ENCODE peak calls at places on chromosome 1, in nine cellular contexts. One of them, this sample, is unnamed. For H3K27me3, the result is how much of the 10 kb centered on the place peaks cover.

GRCh38 chr1:12191242-12192032 is 24.6 kb downstream of the TNFRSF1B start:
- DNase-seq in pancreas: no peak
- DNase-seq in ovary: no peak
- DNase-seq in fibroblast of lung: no peak
- DNase-seq in GM06990: no peak
- DNase-seq in HCT116: no peak
- DNase-seq in GM23338: peak
- DNase-seq in stomach: no peak
- DNase-seq in dorsolateral prefrontal cortex: no peak
- DNase-seq in this sample: no peak

GRCh38 chr1:145878724-145879123 is 6.9 kb downstream of the ANKRD35 start:
- DNase-seq in pancreas: no peak
- DNase-seq in ovary: no peak
- DNase-seq in fibroblast of lung: no peak
- DNase-seq in GM06990: no peak
- DNase-seq in HCT116: no peak
- DNase-seq in GM23338: no peak
- DNase-seq in stomach: no peak
- DNase-seq in dorsolateral prefrontal cortex: no peak
- DNase-seq in this sample: no peak

GRCh38 chr1:178464566-178464965 is 32.2 kb downstream of the CLEC20A start:
- DNase-seq in pancreas: no peak
- DNase-seq in ovary: no peak
- DNase-seq in fibroblast of lung: no peak
- DNase-seq in GM06990: no peak
- DNase-seq in HCT116: no peak
- DNase-seq in GM23338: no peak
- DNase-seq in stomach: no peak
- DNase-seq in dorsolateral prefrontal cortex: no peak
- DNase-seq in this sample: no peak

GRCh38 chr1:208437416-208437815 is 193.2 kb upstream of the PLXNA2 start:
- DNase-seq in pancreas: no peak
- DNase-seq in ovary: no peak
- DNase-seq in fibroblast of lung: peak
- DNase-seq in GM06990: no peak
- DNase-seq in HCT116: no peak
- DNase-seq in GM23338: no peak
- DNase-seq in stomach: no peak
- DNase-seq in dorsolateral prefrontal cortex: no peak
- DNase-seq in this sample: no peak

GRCh38 chr1:204711947-204712701 is 26.6 kb upstream of the LRRN2 start:
- DNase-seq in pancreas: no peak
- DNase-seq in ovary: no peak
- DNase-seq in fibroblast of lung: no peak
- DNase-seq in GM06990: no peak
- DNase-seq in HCT116: no peak
- DNase-seq in GM23338: no peak
- DNase-seq in stomach: no peak
- DNase-seq in dorsolateral prefrontal cortex: peak
- DNase-seq in this sample: peak

GRCh38 chr1:192905049-192905448 is 96.2 kb downstream of the RGS2 start:
- DNase-seq in pancreas: no peak
- DNase-seq in ovary: no peak
- DNase-seq in fibroblast of lung: peak
- DNase-seq in GM06990: no peak
- DNase-seq in HCT116: no peak
- DNase-seq in GM23338: no peak
- DNase-seq in stomach: no peak
- DNase-seq in dorsolateral prefrontal cortex: no peak
- DNase-seq in this sample: no peak

GRCh38 chr1:9426291-9426711 is 113.0 kb upstream of the SLC25A33 start:
- DNase-seq in pancreas: no peak
- DNase-seq in ovary: no peak
- DNase-seq in fibroblast of lung: peak
- DNase-seq in GM06990: peak
- DNase-seq in HCT116: no peak
- DNase-seq in GM23338: no peak
- DNase-seq in stomach: peak
- DNase-seq in dorsolateral prefrontal cortex: no peak
- DNase-seq in this sample: no peak

GRCh38 chr1:64936958-64937357 is 29.4 kb downstream of the JAK1 start:
- DNase-seq in pancreas: peak
- DNase-seq in ovary: no peak
- DNase-seq in fibroblast of lung: no peak
- DNase-seq in GM06990: no peak
- DNase-seq in HCT116: no peak
- DNase-seq in GM23338: no peak
- DNase-seq in stomach: no peak
- DNase-seq in dorsolateral prefrontal cortex: no peak
- DNase-seq in this sample: no peak

DNA sequence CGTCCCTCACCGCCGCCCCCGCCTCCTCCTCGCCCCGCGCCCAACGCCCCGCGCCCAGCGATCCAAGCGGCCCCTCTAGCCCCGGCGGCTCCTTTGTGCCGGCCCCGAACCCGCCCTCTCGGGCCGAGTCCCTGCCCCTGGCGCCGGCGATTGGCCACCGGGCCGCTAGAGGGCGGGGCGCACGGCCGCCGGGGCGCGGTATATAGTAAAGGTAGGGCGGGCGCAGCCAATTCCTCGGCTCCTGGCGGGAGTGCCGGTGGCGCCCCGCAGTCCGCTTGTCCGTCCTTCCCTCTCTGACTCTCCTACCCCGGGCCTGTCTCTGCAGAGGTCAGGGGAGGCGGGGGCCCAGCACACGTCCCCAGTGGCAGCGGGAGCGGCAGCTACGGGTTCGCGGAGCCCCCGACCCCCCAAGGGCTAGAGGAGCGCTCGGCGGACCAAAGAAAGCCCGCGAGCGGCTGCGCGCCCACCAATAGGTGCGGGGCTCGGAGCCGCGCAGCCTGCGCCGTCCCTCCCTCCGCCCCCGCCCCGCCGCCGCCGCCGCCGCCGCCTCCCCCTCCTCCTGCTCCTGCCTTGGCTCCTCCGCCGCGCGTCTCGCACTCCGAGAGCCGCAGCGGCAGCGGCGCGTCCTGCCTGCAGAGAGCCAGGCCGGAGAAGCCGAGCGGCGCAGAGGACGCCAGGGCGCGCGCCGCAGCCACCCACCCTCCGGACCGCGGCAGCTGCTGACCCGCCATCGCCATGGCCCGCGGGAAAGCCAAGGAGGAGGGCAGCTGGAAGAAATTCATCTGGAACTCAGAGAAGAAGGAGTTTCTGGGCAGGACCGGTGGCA is at the start of gene ATP1B1:
- DNase-seq in pancreas: peak
- DNase-seq in ovary: peak
- DNase-seq in fibroblast of lung: peak
- DNase-seq in GM06990: peak
- DNase-seq in HCT116: peak
- DNase-seq in GM23338: peak
- DNase-seq in stomach: peak
- DNase-seq in dorsolateral prefrontal cortex: peak
- DNase-seq in this sample: peak
- TF ChIP-seq CTCF in pancreas: peak
- TF ChIP-seq CTCF in ovary: peak
- TF ChIP-seq CTCF in fibroblast of lung: peak
- TF ChIP-seq CTCF in GM06990: peak
- TF ChIP-seq CTCF in HCT116: peak
- TF ChIP-seq CTCF in GM23338: no peak
- TF ChIP-seq CTCF in stomach: peak
- TF ChIP-seq CTCF in dorsolateral prefrontal cortex: peak
- TF ChIP-seq CTCF in this sample: peak

GRCh38 chr1:119006406-119007279 is 18.5 kb upstream of the TBX15 start:
- DNase-seq in pancreas: no peak
- DNase-seq in ovary: no peak
- DNase-seq in fibroblast of lung: no peak
- DNase-seq in GM06990: no peak
- DNase-seq in HCT116: no peak
- DNase-seq in GM23338: peak
- DNase-seq in stomach: no peak
- DNase-seq in dorsolateral prefrontal cortex: no peak
- DNase-seq in this sample: no peak

GRCh38 chr1:119004129-119004527 is 16.0 kb upstream of the TBX15 start:
- DNase-seq in pancreas: no peak
- DNase-seq in ovary: no peak
- DNase-seq in fibroblast of lung: no peak
- DNase-seq in GM06990: no peak
- DNase-seq in HCT116: no peak
- DNase-seq in GM23338: no peak
- DNase-seq in stomach: no peak
- DNase-seq in dorsolateral prefrontal cortex: no peak
- DNase-seq in this sample: no peak

GRCh38 chr1:119007343-119007671 is 19.2 kb upstream of the TBX15 start:
- DNase-seq in pancreas: no peak
- DNase-seq in ovary: no peak
- DNase-seq in fibroblast of lung: no peak
- DNase-seq in GM06990: no peak
- DNase-seq in HCT116: no peak
- DNase-seq in GM23338: peak
- DNase-seq in stomach: no peak
- DNase-seq in dorsolateral prefrontal cortex: no peak
- DNase-seq in this sample: no peak

GRCh38 chr1:119004781-119005180 is 16.6 kb upstream of the TBX15 start:
- DNase-seq in pancreas: no peak
- DNase-seq in ovary: no peak
- DNase-seq in fibroblast of lung: no peak
- DNase-seq in GM06990: no peak
- DNase-seq in HCT116: no peak
- DNase-seq in GM23338: no peak
- DNase-seq in stomach: no peak
- DNase-seq in dorsolateral prefrontal cortex: no peak
- DNase-seq in this sample: no peak

DNA sequence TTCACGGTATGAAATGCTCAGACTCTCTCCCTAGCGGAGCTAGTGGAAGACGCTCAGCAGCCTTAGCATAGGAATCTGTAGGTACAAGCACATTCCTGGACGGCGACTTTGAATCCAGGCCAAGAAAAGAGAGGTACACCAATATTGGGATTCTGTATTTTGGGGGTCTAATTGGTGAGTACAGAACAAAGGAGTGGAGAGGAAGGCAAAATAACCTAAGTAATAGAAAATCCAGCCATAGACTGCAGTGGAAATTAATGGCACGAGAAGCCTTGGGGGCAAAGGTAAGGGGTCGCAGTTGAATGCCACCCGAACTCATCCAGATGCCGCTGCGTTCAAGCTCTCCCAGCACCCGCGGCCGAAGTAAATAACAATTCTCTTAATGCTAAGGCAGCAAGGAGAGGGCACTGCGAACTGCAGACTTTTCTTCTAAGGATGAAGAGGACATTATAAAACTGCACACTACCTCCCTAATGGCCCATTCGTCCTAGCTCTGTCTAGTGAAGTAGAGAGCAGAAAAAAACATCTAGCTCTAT is 17.8 kb upstream of the TBX15 start:
- DNase-seq in pancreas: no peak
- DNase-seq in ovary: no peak
- DNase-seq in fibroblast of lung: no peak
- DNase-seq in GM06990: no peak
- DNase-seq in HCT116: no peak
- DNase-seq in GM23338: no peak
- DNase-seq in stomach: no peak
- DNase-seq in dorsolateral prefrontal cortex: no peak
- DNase-seq in this sample: no peak
- H3K27me3 ChIP-seq in pancreas: under half
- H3K27me3 ChIP-seq in ovary: under half
- H3K27me3 ChIP-seq in fibroblast of lung: half or more
- H3K27me3 ChIP-seq in GM06990: under half
- H3K27me3 ChIP-seq in HCT116: under half
- H3K27me3 ChIP-seq in GM23338: half or more
- H3K27me3 ChIP-seq in stomach: under half
- H3K27me3 ChIP-seq in dorsolateral prefrontal cortex: half or more
- H3K27me3 ChIP-seq in this sample: half or more

GRCh38 chr1:2208309-2209239 is 14.0 kb upstream of the FAAP20 start:
- DNase-seq in pancreas: peak
- DNase-seq in ovary: peak
- DNase-seq in fibroblast of lung: peak
- DNase-seq in GM06990: no peak
- DNase-seq in HCT116: no peak
- DNase-seq in GM23338: no peak
- DNase-seq in stomach: peak
- DNase-seq in dorsolateral prefrontal cortex: no peak
- DNase-seq in this sample: no peak
- H3K4me3 ChIP-seq in pancreas: no peak
- H3K4me3 ChIP-seq in ovary: no peak
- H3K4me3 ChIP-seq in fibroblast of lung: no peak
- H3K4me3 ChIP-seq in GM06990: no peak
- H3K4me3 ChIP-seq in HCT116: no peak
- H3K4me3 ChIP-seq in GM23338: no peak
- H3K4me3 ChIP-seq in stomach: no peak
- H3K4me3 ChIP-seq in dorsolateral prefrontal cortex: no peak
- H3K4me3 ChIP-seq in this sample: no peak

GRCh38 chr1:67441183-67441582 is 11.0 kb upstream of the SERBP1 start:
- DNase-seq in pancreas: peak
- DNase-seq in ovary: peak
- DNase-seq in fibroblast of lung: peak
- DNase-seq in GM06990: no peak
- DNase-seq in HCT116: no peak
- DNase-seq in GM23338: no peak
- DNase-seq in stomach: peak
- DNase-seq in dorsolateral prefrontal cortex: peak
- DNase-seq in this sample: peak

GRCh38 chr1:67434491-67434890 is 4.3 kb upstream of the SERBP1 start:
- DNase-seq in pancreas: no peak
- DNase-seq in ovary: no peak
- DNase-seq in fibroblast of lung: no peak
- DNase-seq in GM06990: no peak
- DNase-seq in HCT116: no peak
- DNase-seq in GM23338: no peak
- DNase-seq in stomach: no peak
- DNase-seq in dorsolateral prefrontal cortex: no peak
- DNase-seq in this sample: no peak

GRCh38 chr1:67436511-67437057 is 6.4 kb upstream of the SERBP1 start:
- DNase-seq in pancreas: no peak
- DNase-seq in ovary: no peak
- DNase-seq in fibroblast of lung: no peak
- DNase-seq in GM06990: no peak
- DNase-seq in HCT116: no peak
- DNase-seq in GM23338: no peak
- DNase-seq in stomach: no peak
- DNase-seq in dorsolateral prefrontal cortex: no peak
- DNase-seq in this sample: no peak

GRCh38 chr1:67439277-67440029 is 9.3 kb upstream of the SERBP1 start:
- DNase-seq in pancreas: no peak
- DNase-seq in ovary: no peak
- DNase-seq in fibroblast of lung: peak
- DNase-seq in GM06990: no peak
- DNase-seq in HCT116: no peak
- DNase-seq in GM23338: no peak
- DNase-seq in stomach: no peak
- DNase-seq in dorsolateral prefrontal cortex: no peak
- DNase-seq in this sample: no peak

DNA sequence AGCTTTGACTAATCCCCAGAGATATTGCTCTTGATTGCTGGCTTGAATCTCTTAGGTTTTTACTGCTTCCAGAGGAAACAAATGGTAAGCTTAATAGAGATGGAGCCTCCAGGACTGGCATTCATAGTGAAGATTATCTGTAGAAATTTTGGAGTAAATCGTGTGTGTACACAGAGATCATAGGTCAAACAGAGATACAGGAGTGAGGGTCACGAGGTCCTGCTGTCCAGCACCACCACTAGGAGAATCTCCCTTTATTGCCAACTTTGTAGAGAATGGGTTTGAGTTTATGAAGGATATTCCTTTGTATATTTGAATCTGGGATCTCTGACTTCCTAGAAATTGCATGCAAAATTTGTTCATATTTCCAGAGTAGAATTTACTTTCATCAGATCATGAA is 7.8 kb upstream of the SERBP1 start:
- DNase-seq in pancreas: no peak
- DNase-seq in ovary: no peak
- DNase-seq in fibroblast of lung: no peak
- DNase-seq in GM06990: no peak
- DNase-seq in HCT116: no peak
- DNase-seq in GM23338: no peak
- DNase-seq in stomach: no peak
- DNase-seq in dorsolateral prefrontal cortex: no peak
- DNase-seq in this sample: no peak
- TF ChIP-seq CTCF in pancreas: no peak
- TF ChIP-seq CTCF in ovary: no peak
- TF ChIP-seq CTCF in fibroblast of lung: no peak
- TF ChIP-seq CTCF in GM06990: no peak
- TF ChIP-seq CTCF in HCT116: no peak
- TF ChIP-seq CTCF in GM23338: no peak
- TF ChIP-seq CTCF in stomach: no peak
- TF ChIP-seq CTCF in dorsolateral prefrontal cortex: no peak
- TF ChIP-seq CTCF in this sample: no peak

This sample was measured in BE2C.